ENCODE peak calls at places on chromosomes 1 and 21, in five cellular contexts. Q, Z, A, X and D are unnamed samples. For H3K9me3, the result is how much of the 10 kb centered on the place peaks cover.

GRCh38 chr1:233216009-233216408 is 79.5 kb downstream of the PCNX2 start:
- DNase-seq in Q (no peak), Z (no peak), A (no peak), X (no peak), D (no peak)

GRCh38 chr21:31557956-31558838 is 101.3 kb upstream of the SOD1 start:
- DNase-seq in Q (peak), Z (peak), A (no peak), X (peak), D (peak)

GRCh38 chr21:38468989-38469388 is 29.3 kb downstream of the ERG start:
- DNase-seq in Q (no peak), Z (no peak), A (no peak), X (no peak), D (no peak)

GRCh38 chr1:235502601-235503332 is 1.5 kb downstream of the B3GALNT2 start:
- DNase-seq in Q (no peak), Z (no peak), A (no peak), X (no peak), D (peak)

GRCh38 chr1:217363319-217363718 is 267.6 kb downstream of the GPATCH2 start:
- DNase-seq in Q (no peak), Z (no peak), A (no peak), X (no peak), D (no peak)

GRCh38 chr1:198157847-198158765 is 1.3 kb downstream of the NEK7 start:
- DNase-seq in Q (no peak), Z (no peak), A (no peak), X (no peak), D (no peak)

GRCh38 chr1:232381676-232382075 is 248.3 kb downstream of the SIPA1L2 start:
- DNase-seq in Q (no peak), Z (no peak), A (no peak), X (no peak), D (no peak)

GRCh38 chr1:110203021-110203661 is 7.0 kb upstream of the KCNC4 start:
- DNase-seq in Q (no peak), Z (peak), A (peak), X (peak), D (peak)

GRCh38 chr1:94013331-94013925 is 104.2 kb upstream of the GCLM start:
- DNase-seq in Q (no peak), Z (no peak), A (no peak), X (no peak), D (no peak)

GRCh38 chr1:4324621-4325020 is 329.8 kb upstream of the AJAP1 start:
- DNase-seq in Q (peak), Z (no peak), A (no peak), X (no peak), D (no peak)
- H3K9me3 ChIP-seq in Q (under half), Z (under half), A (under half), X (under half), D (under half)

GRCh38 chr1:52424238-52424637 is 19.8 kb downstream of the PRPF38A start:
- DNase-seq in Q (no peak), Z (no peak), A (no peak), X (no peak), D (no peak)
- H3K4me3 ChIP-seq in Q (no peak), Z (no peak), A (no peak), X (no peak), D (no peak)

GRCh38 chr1:39046811-39047210 is 20.7 kb downstream of the NDUFS5 start:
- DNase-seq in Q (no peak), Z (no peak), A (no peak), X (no peak), D (no peak)

GRCh38 chr1:39044762-39045161 is 18.6 kb downstream of the NDUFS5 start:
- DNase-seq in Q (no peak), Z (no peak), A (no peak), X (no peak), D (no peak)

GRCh38 chr1:39045231-39045630 is 19.1 kb downstream of the NDUFS5 start:
- DNase-seq in Q (no peak), Z (no peak), A (no peak), X (no peak), D (no peak)

GRCh38 chr1:39047374-39048229 is 21.5 kb downstream of the NDUFS5 start:
- DNase-seq in Q (no peak), Z (peak), A (no peak), X (peak), D (peak)

DNA sequence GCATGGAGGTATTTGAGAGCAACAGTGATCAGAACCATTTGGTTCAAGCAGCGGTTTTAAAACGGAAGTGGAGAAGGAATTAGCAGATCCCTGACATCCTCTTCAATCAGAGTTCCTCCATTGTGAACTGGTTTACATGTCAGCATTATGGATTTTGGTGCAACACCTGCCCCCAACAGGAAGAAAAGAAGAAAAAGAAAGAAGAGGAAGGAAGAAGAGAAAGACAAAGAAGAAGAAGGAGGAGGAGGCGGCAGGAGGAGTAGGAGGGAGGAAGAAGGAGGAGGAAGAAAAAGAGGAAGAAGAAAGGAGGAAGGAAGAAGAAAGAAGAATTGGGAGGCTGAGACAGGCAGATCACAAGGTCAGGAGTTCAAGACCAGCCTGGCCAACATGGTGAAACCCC is 17.4 kb downstream of the NDUFS5 start:
- DNase-seq in Q (no peak), Z (no peak), A (no peak), X (no peak), D (no peak)
- H3K27ac ChIP-seq in Q (no peak), Z (no peak), A (no peak), X (no peak), D (no peak)

DNA sequence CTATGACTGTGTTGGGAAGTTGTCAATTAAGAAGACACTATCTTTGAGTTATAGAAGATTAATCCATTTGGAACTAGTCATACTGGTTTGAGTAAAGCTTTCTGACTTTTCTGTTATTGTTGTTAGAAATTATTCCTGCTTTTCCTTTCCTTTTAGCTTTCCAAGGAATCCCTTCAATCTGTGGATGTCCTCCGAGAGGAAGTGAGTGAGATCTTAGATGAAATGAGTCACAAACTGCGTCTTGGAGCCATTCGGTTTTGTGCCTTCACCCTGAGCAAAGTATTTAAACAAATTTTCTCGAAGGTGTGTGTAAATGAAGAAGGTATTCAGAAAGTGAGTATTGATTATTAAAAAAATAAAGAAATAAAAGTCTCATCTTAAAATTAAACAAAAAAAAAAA is 19.3 kb downstream of the GNPAT start:
- DNase-seq in Q (no peak), Z (no peak), A (no peak), X (no peak), D (no peak)
- H3K9me3 ChIP-seq in Q (under half), Z (under half), A (under half), X (under half), D (under half)

GRCh38 chr1:158998781-158999161 is 10.9 kb upstream of the IFI16 start:
- DNase-seq in Q (peak), Z (peak), A (peak), X (peak), D (peak)

GRCh38 chr1:158999301-159000069 is 10.2 kb upstream of the IFI16 start:
- DNase-seq in Q (no peak), Z (peak), A (peak), X (peak), D (peak)

GRCh38 chr1:159000627-159001026 is 9.1 kb upstream of the IFI16 start:
- DNase-seq in Q (no peak), Z (peak), A (peak), X (peak), D (peak)

GRCh38 chr1:158998037-158998780 is 11.5 kb upstream of the IFI16 start:
- DNase-seq in Q (no peak), Z (no peak), A (no peak), X (no peak), D (no peak)

DNA sequence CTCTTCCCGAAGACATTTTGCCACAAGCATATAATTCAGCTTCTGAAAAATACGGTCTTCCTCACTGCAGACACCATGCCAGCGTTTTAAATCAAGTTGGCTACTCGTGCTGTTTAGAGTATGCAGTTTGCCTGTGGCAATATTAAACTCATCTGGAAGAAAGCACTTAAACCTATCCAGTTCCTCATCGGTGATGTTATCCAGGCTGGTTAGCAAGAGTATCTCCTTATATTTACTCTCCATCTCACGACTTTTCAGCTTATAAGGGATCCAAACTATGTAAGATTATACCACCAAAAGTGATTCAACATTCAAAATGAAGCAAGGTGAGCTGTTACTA is 9.7 kb upstream of the IFI16 start:
- DNase-seq in Q (no peak), Z (no peak), A (no peak), X (no peak), D (no peak)
- H3K4me3 ChIP-seq in Q (peak), Z (peak), A (peak), X (no peak), D (peak)

DNA sequence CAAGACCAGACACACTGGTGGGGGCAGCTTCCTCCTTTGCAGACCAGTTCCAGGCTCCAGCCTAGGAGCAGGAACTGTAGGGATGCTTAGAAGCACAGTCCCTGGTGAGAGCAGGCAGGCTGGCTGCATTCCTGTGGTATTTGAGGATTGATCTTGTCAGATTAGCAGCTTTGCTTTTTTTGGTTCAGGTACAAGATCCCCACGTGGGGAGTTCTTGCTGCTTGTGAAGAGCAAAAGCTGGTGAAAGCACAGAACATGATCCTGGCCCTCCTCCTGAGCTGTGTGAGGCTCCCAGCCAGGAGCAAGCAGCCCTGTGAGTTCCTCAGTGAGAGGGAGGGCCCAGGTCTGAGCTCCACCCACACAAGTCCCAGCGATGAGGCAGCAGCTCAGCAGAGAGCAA is 75.3 kb upstream of the ARTN start:
- DNase-seq in Q (no peak), Z (peak), A (no peak), X (no peak), D (peak)
- H3K27ac ChIP-seq in Q (no peak), Z (peak), A (no peak), X (no peak), D (no peak)

GRCh38 chr1:248759644-248760043 is 4.1 kb upstream of the LYPD8 start:
- DNase-seq in Q (no peak), Z (no peak), A (no peak), X (no peak), D (no peak)

GRCh38 chr1:248756151-248756550 is 592 bp upstream of the LYPD8 start:
- DNase-seq in Q (no peak), Z (no peak), A (no peak), X (no peak), D (no peak)

GRCh38 chr1:248756636-248757035 is 1.1 kb upstream of the LYPD8 start:
- DNase-seq in Q (no peak), Z (no peak), A (no peak), X (no peak), D (no peak)

GRCh38 chr1:248758352-248758751 is 2.8 kb upstream of the LYPD8 start:
- DNase-seq in Q (no peak), Z (no peak), A (no peak), X (no peak), D (no peak)

GRCh38 chr1:248757784-248758195 is 2.2 kb upstream of the LYPD8 start:
- DNase-seq in Q (no peak), Z (no peak), A (no peak), X (peak), D (no peak)
- H3K9me3 ChIP-seq in Q (under half), Z (under half), A (under half), X (under half), D (under half)